ENCODE peak calls at places on chromosomes 16 and 17, in six cellular contexts. One of them, this sample, is unnamed.

GRCh38 chr16:67758966-67759365 is 39.9 kb upstream of the GFOD2 start:
- DNase-seq in GM12865: no peak
- DNase-seq in dorsolateral prefrontal cortex: no peak
- DNase-seq in heart right ventricle: no peak
- DNase-seq in GM06990: no peak
- DNase-seq in A549: no peak
- DNase-seq in this sample: no peak

GRCh38 chr16:82891918-82892317 is 265.1 kb downstream of the CDH13 start:
- DNase-seq in heart right ventricle: no peak
- DNase-seq in dorsolateral prefrontal cortex: no peak
- DNase-seq in GM12865: no peak
- DNase-seq in A549: no peak
- DNase-seq in GM06990: no peak
- DNase-seq in this sample: no peak

GRCh38 chr16:15961060-15961511 is 11.7 kb downstream of the ABCC1 start:
- DNase-seq in heart right ventricle: no peak
- DNase-seq in GM12865: peak; percentile 94
- DNase-seq in GM06990: peak; percentile 59
- DNase-seq in A549: no peak
- DNase-seq in dorsolateral prefrontal cortex: no peak
- DNase-seq in this sample: peak; percentile 73

GRCh38 chr16:75070055-75070841 is 46.3 kb downstream of the LDHD start:
- DNase-seq in GM06990: no peak
- DNase-seq in heart right ventricle: peak; percentile 69
- DNase-seq in dorsolateral prefrontal cortex: peak; percentile 76
- DNase-seq in GM12865: no peak
- DNase-seq in A549: no peak
- DNase-seq in this sample: no peak

GRCh38 chr16:67936876-67937605 is 391 bp upstream of the PSMB10 start:
- DNase-seq in GM12865: peak; percentile 93
- DNase-seq in A549: peak; percentile 56
- DNase-seq in dorsolateral prefrontal cortex: peak; percentile 53
- DNase-seq in GM06990: no peak
- DNase-seq in heart right ventricle: no peak
- DNase-seq in this sample: peak; percentile 84

GRCh38 chr16:89602273-89602951 is 11.0 kb upstream of the DPEP1 start:
- DNase-seq in dorsolateral prefrontal cortex: peak; percentile 40
- DNase-seq in A549: peak; percentile 56
- DNase-seq in GM12865: no peak
- DNase-seq in heart right ventricle: no peak
- DNase-seq in GM06990: no peak
- DNase-seq in this sample: no peak

GRCh38 chr17:61647044-61647443 is 56.0 kb upstream of the NACA2 start:
- DNase-seq in heart right ventricle: no peak
- DNase-seq in dorsolateral prefrontal cortex: no peak
- DNase-seq in GM06990: no peak
- DNase-seq in A549: no peak
- DNase-seq in GM12865: no peak
- DNase-seq in this sample: no peak

GRCh38 chr17:7213895-7214299 is 5.7 kb downstream of the DLG4 start:
- DNase-seq in dorsolateral prefrontal cortex: peak; percentile 68
- DNase-seq in A549: peak; percentile 94
- DNase-seq in heart right ventricle: no peak
- DNase-seq in GM12865: peak; percentile 81
- DNase-seq in GM06990: no peak
- DNase-seq in this sample: no peak

GRCh38 chr16:13961099-13961811 is 41.3 kb downstream of the ERCC4 start:
- DNase-seq in GM12865: no peak
- DNase-seq in A549: no peak
- DNase-seq in GM06990: no peak
- DNase-seq in heart right ventricle: no peak
- DNase-seq in dorsolateral prefrontal cortex: no peak
- DNase-seq in this sample: no peak

GRCh38 chr17:66152756-66153155 is 39.2 kb downstream of the CEP112 start:
- DNase-seq in GM12865: no peak
- DNase-seq in A549: no peak
- DNase-seq in dorsolateral prefrontal cortex: no peak
- DNase-seq in heart right ventricle: no peak
- DNase-seq in GM06990: no peak
- DNase-seq in this sample: no peak

GRCh38 chr17:46831573-46832305 is 13.2 kb upstream of the WNT3 start:
- DNase-seq in heart right ventricle: no peak
- DNase-seq in A549: no peak
- DNase-seq in dorsolateral prefrontal cortex: no peak
- DNase-seq in GM12865: no peak
- DNase-seq in GM06990: no peak
- DNase-seq in this sample: no peak

GRCh38 chr17:10499950-10500349 is 18.4 kb downstream of the MYH1 start:
- DNase-seq in GM12865: no peak
- DNase-seq in heart right ventricle: no peak
- DNase-seq in dorsolateral prefrontal cortex: no peak
- DNase-seq in A549: no peak
- DNase-seq in GM06990: no peak
- DNase-seq in this sample: no peak

GRCh38 chr17:63621229-63621683 is 961 bp upstream of the MAP3K3 start:
- DNase-seq in dorsolateral prefrontal cortex: no peak
- DNase-seq in GM12865: no peak
- DNase-seq in heart right ventricle: no peak
- DNase-seq in GM06990: no peak
- DNase-seq in A549: peak; percentile 71
- DNase-seq in this sample: no peak

GRCh38 chr17:3990391-3991127 is 26.3 kb upstream of the ATP2A3 start:
- DNase-seq in GM12865: no peak
- DNase-seq in A549: no peak
- DNase-seq in heart right ventricle: no peak
- DNase-seq in GM06990: no peak
- DNase-seq in dorsolateral prefrontal cortex: no peak
- DNase-seq in this sample: no peak

GRCh38 chr17:81026266-81027036 is 8.5 kb upstream of the BAIAP2 start:
- DNase-seq in dorsolateral prefrontal cortex: no peak
- DNase-seq in GM12865: no peak
- DNase-seq in A549: no peak
- DNase-seq in heart right ventricle: no peak
- DNase-seq in GM06990: no peak
- DNase-seq in this sample: no peak

GRCh38 chr16:11202260-11203091 is 53.5 kb downstream of the SOCS1 start:
- DNase-seq in dorsolateral prefrontal cortex: no peak
- DNase-seq in GM06990: peak; percentile 74
- DNase-seq in heart right ventricle: no peak
- DNase-seq in A549: no peak
- DNase-seq in GM12865: peak; percentile 79
- DNase-seq in this sample: no peak

GRCh38 chr17:45809484-45809883 is 25.4 kb downstream of the CRHR1 start:
- DNase-seq in dorsolateral prefrontal cortex: no peak
- DNase-seq in A549: no peak
- DNase-seq in GM12865: no peak
- DNase-seq in heart right ventricle: no peak
- DNase-seq in GM06990: no peak
- DNase-seq in this sample: no peak

GRCh38 chr17:78146881-78147280 is 696 bp downstream of the C17orf99 start:
- DNase-seq in GM12865: no peak
- DNase-seq in heart right ventricle: no peak
- DNase-seq in dorsolateral prefrontal cortex: no peak
- DNase-seq in A549: no peak
- DNase-seq in GM06990: peak; percentile 42
- DNase-seq in this sample: no peak

GRCh38 chr16:11181889-11182279 is 74.1 kb downstream of the SOCS1 start:
- DNase-seq in heart right ventricle: no peak
- DNase-seq in dorsolateral prefrontal cortex: no peak
- DNase-seq in A549: no peak
- DNase-seq in GM06990: no peak
- DNase-seq in GM12865: peak; percentile 72
- DNase-seq in this sample: no peak

GRCh38 chr16:70391881-70392481 is 45.3 kb downstream of the DDX19A start:
- DNase-seq in dorsolateral prefrontal cortex: peak; percentile 47
- DNase-seq in GM12865: no peak
- DNase-seq in GM06990: no peak
- DNase-seq in A549: no peak
- DNase-seq in heart right ventricle: peak; percentile 31
- DNase-seq in this sample: no peak

GRCh38 chr17:40015005-40015997 is at the start of gene CSF3:
- DNase-seq in heart right ventricle: no peak
- DNase-seq in GM06990: no peak
- DNase-seq in A549: no peak
- DNase-seq in GM12865: no peak
- DNase-seq in dorsolateral prefrontal cortex: no peak
- DNase-seq in this sample: no peak

GRCh38 chr16:11631214-11631613 is 37.0 kb upstream of the SNN start:
- DNase-seq in A549: no peak
- DNase-seq in heart right ventricle: no peak
- DNase-seq in GM06990: no peak
- DNase-seq in GM12865: no peak
- DNase-seq in dorsolateral prefrontal cortex: no peak
- DNase-seq in this sample: no peak

GRCh38 chr17:38893113-38893512 is 23.3 kb downstream of the LASP1 start:
- DNase-seq in heart right ventricle: no peak
- DNase-seq in GM12865: no peak
- DNase-seq in dorsolateral prefrontal cortex: no peak
- DNase-seq in A549: no peak
- DNase-seq in GM06990: no peak
- DNase-seq in this sample: no peak

GRCh38 chr16:1153480-1154160 is 714 bp downstream of the CACNA1H start:
- DNase-seq in A549: peak; percentile 36
- DNase-seq in GM12865: no peak
- DNase-seq in heart right ventricle: no peak
- DNase-seq in GM06990: no peak
- DNase-seq in dorsolateral prefrontal cortex: no peak
- DNase-seq in this sample: no peak

GRCh38 chr17:72452286-72453173 is 331.7 kb downstream of the SOX9 start:
- DNase-seq in GM06990: no peak
- DNase-seq in A549: no peak
- DNase-seq in heart right ventricle: no peak
- DNase-seq in GM12865: no peak
- DNase-seq in dorsolateral prefrontal cortex: no peak
- DNase-seq in this sample: no peak

GRCh38 chr16:24635900-24636610 is 93.4 kb upstream of the TNRC6A start:
- DNase-seq in GM12865: no peak
- DNase-seq in dorsolateral prefrontal cortex: peak; percentile 61
- DNase-seq in heart right ventricle: peak; percentile 59
- DNase-seq in GM06990: no peak
- DNase-seq in A549: peak; percentile 84
- DNase-seq in this sample: no peak

GRCh38 chr17:63961355-63962207 is 11.1 kb downstream of the SCN4A start:
- DNase-seq in A549: peak; percentile 83
- DNase-seq in dorsolateral prefrontal cortex: no peak
- DNase-seq in heart right ventricle: peak; percentile 74
- DNase-seq in GM12865: peak; percentile 79
- DNase-seq in GM06990: peak; percentile 79
- DNase-seq in this sample: no peak

GRCh38 chr17:17841620-17842025 is 4.8 kb upstream of the SREBF1 start:
- DNase-seq in GM06990: no peak
- DNase-seq in dorsolateral prefrontal cortex: no peak
- DNase-seq in heart right ventricle: peak; percentile 68
- DNase-seq in A549: no peak
- DNase-seq in GM12865: no peak
- DNase-seq in this sample: no peak

GRCh38 chr16:17469742-17470001 is 1.1 kb downstream of the XYLT1 start:
- DNase-seq in dorsolateral prefrontal cortex: no peak
- DNase-seq in A549: no peak
- DNase-seq in GM12865: no peak
- DNase-seq in GM06990: no peak
- DNase-seq in heart right ventricle: no peak
- DNase-seq in this sample: no peak

DNA sequence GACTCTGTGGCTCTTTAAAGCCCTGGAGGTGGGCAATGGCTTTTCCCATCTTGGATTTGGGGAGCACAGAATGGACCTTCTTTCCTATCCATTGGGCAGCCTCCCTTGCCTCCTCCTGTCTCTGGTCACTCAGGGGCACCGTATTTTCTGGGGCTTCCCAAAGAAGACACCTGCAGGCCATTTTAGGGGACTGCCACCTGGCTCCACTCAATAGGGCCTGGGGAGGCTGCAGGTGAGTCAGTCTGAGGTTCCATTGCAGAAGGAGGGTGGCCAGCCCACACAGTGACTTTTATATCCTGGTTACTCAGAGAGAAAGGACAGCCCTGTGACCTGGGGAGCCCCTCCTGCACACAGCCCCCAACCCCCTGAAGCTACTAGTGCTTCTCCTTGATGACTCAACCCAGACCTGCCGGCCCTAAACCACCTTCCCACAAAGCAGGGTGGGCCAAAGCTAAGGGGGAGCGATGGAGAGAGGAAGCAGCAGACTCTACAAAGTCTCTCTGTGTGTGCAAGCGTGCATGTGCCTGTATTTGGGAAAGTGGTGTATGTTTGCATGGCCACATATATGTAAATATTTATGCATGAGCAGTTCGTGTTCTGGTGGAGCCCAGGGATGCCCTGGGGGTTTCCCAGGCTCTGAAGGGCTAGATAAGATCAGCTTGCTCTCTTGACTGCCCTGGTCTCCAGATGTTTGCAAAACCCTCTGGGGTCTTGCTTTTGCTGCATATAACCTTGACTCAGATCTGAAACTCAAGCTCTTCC is 5.0 kb downstream of the CX3CL1 start:
- DNase-seq in dorsolateral prefrontal cortex: no peak
- DNase-seq in heart right ventricle: no peak
- DNase-seq in GM12865: peak; percentile 93
- DNase-seq in A549: peak; percentile 61
- DNase-seq in GM06990: peak; percentile 83
- DNase-seq in this sample: peak; percentile 81
- TF ChIP-seq CTCF in dorsolateral prefrontal cortex: no peak
- TF ChIP-seq CTCF in heart right ventricle: no peak
- TF ChIP-seq CTCF in GM12865: peak; percentile 12
- TF ChIP-seq CTCF in A549: no peak
- TF ChIP-seq CTCF in GM06990: peak; percentile 25
- TF ChIP-seq CTCF in this sample: peak; percentile 27

DNA sequence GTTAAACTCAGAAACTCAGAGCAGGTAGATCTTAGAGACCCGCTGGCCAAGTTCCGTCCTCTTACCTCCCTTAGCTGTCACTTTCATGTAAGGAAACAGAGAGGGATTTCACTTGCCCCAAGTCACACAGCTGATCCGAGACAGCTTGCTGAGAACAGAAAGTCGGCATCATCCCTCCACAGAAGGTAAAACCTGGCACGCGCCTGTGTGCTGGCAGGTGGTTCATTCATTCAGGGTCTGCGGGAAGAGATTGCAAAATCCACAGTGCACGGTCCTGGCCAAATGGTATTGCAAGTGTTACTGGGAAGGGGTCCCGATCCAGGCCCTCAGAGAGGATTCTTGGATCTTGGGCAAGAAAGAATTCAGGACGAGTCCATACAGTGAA is 139.4 kb upstream of the RPH3AL start:
- DNase-seq in GM06990: no peak
- DNase-seq in dorsolateral prefrontal cortex: no peak
- DNase-seq in GM12865: no peak
- DNase-seq in A549: no peak
- DNase-seq in heart right ventricle: no peak
- DNase-seq in this sample: no peak
- H3K4me3 ChIP-seq in GM06990: no peak overlapping the region
- H3K4me3 ChIP-seq in dorsolateral prefrontal cortex: no peak overlapping the region
- H3K4me3 ChIP-seq in GM12865: no peak overlapping the region
- H3K4me3 ChIP-seq in A549: no peak overlapping the region
- H3K4me3 ChIP-seq in heart right ventricle: peak overlapping the region; percentile 71
- H3K4me3 ChIP-seq in this sample: no peak overlapping the region

GRCh38 chr16:86809458-86809955 is 231.2 kb downstream of the FOXL1 start:
- DNase-seq in GM12865: no peak
- DNase-seq in A549: peak; percentile 64
- DNase-seq in GM06990: no peak
- DNase-seq in heart right ventricle: no peak
- DNase-seq in dorsolateral prefrontal cortex: no peak
- DNase-seq in this sample: no peak
- TF ChIP-seq CTCF in GM12865: no peak
- TF ChIP-seq CTCF in A549: peak; percentile 19
- TF ChIP-seq CTCF in GM06990: no peak
- TF ChIP-seq CTCF in heart right ventricle: no peak
- TF ChIP-seq CTCF in dorsolateral prefrontal cortex: no peak
- TF ChIP-seq CTCF in this sample: no peak

GRCh38 chr17:8628172-8628571 is 2.4 kb downstream of the MYH10 start:
- DNase-seq in GM06990: no peak
- DNase-seq in GM12865: no peak
- DNase-seq in heart right ventricle: no peak
- DNase-seq in A549: no peak
- DNase-seq in dorsolateral prefrontal cortex: no peak
- DNase-seq in this sample: no peak
- H3K4me3 ChIP-seq in GM06990: no peak overlapping the region
- H3K4me3 ChIP-seq in GM12865: no peak overlapping the region
- H3K4me3 ChIP-seq in heart right ventricle: peak overlapping the region; percentile 75
- H3K4me3 ChIP-seq in A549: no peak overlapping the region
- H3K4me3 ChIP-seq in dorsolateral prefrontal cortex: peak overlapping the region; percentile 91
- H3K4me3 ChIP-seq in this sample: no peak overlapping the region